ENCODE peak calls at places on chromosomes 2 and 18, in five cellular contexts. I is Caco-2; W is GM23248; N is CD8-positive, alpha-beta memory T cell; Y is tibial nerve. B is an unnamed sample.
A peak's percentile ranks its signal among the peaks of the same experiment; 100 is the strongest.

GRCh38 chr2:145258903-145259579 is 739.1 kb upstream of the ZEB2 start:
- DNase-seq in I (no peak), W (peak; percentile 6), N (no peak), Y (no peak), B (no peak)

GRCh38 chr2:205683179-205683978 is 1.1 kb downstream of the NRP2 start:
- DNase-seq in I (no peak), W (peak; percentile 81), N (no peak), Y (no peak), B (peak; percentile 90)

GRCh38 chr18:62420151-62420512 is 95.0 kb downstream of the TNFRSF11A start:
- DNase-seq in I (no peak), W (peak; percentile 74), N (no peak), Y (no peak), B (peak; percentile 25)

GRCh38 chr2:46375566-46376125 is 78.4 kb downstream of the EPAS1 start:
- DNase-seq in I (no peak), W (no peak), N (no peak), Y (no peak), B (no peak)

GRCh38 chr2:144535300-144535699 is 15.4 kb upstream of the ZEB2 start:
- DNase-seq in I (no peak), W (no peak), N (no peak), Y (no peak), B (no peak)

GRCh38 chr2:100107911-100108647 is 34.3 kb downstream of the AFF3 start:
- DNase-seq in I (no peak), W (no peak), N (no peak), Y (no peak), B (no peak)

GRCh38 chr18:11909597-11910026 is 1.5 kb upstream of the MPPE1 start:
- DNase-seq in I (no peak), W (peak; percentile 81), N (no peak), Y (peak; percentile 9), B (peak; percentile 26)

GRCh38 chr2:110741491-110741980 is 9.2 kb downstream of the ACOXL start:
- DNase-seq in I (peak; percentile 74), W (no peak), N (no peak), Y (no peak), B (no peak)

GRCh38 chr18:12638634-12639124 is 19.2 kb downstream of the SPIRE1 start:
- DNase-seq in I (no peak), W (no peak), N (no peak), Y (no peak), B (no peak)

GRCh38 chr2:30385327-30385726 is 61.7 kb upstream of the LCLAT1 start:
- DNase-seq in I (peak; percentile 76), W (peak; percentile 63), N (no peak), Y (no peak), B (peak; percentile 51)

GRCh38 chr2:72956050-72956395 is 38.7 kb downstream of the EMX1 start:
- DNase-seq in I (no peak), W (no peak), N (no peak), Y (no peak), B (no peak)

GRCh38 chr2:222311321-222311977 is 12.7 kb upstream of the PAX3 start:
- DNase-seq in I (no peak), W (no peak), N (no peak), Y (no peak), B (peak; percentile 32)
- H3K27me3 ChIP-seq in I (peaks cover 2% of the 10 kb centered on the region), W (peaks cover 99% of the 10 kb centered on the region), N (peaks cover 56% of the 10 kb centered on the region), Y (peaks cover 3% of the 10 kb centered on the region), B (peaks cover 61% of the 10 kb centered on the region)

GRCh38 chr2:65604246-65604645 is 171.8 kb upstream of the SPRED2 start:
- DNase-seq in I (no peak), W (peak; percentile 71), N (no peak), Y (no peak), B (peak; percentile 59)

GRCh38 chr2:65599693-65600092 is 167.3 kb upstream of the SPRED2 start:
- DNase-seq in I (no peak), W (no peak), N (no peak), Y (no peak), B (no peak)

GRCh38 chr2:65605427-65606058 is 173.1 kb upstream of the SPRED2 start:
- DNase-seq in I (no peak), W (no peak), N (no peak), Y (no peak), B (no peak)

GRCh38 chr2:65598240-65598639 is 165.8 kb upstream of the SPRED2 start:
- DNase-seq in I (no peak), W (no peak), N (no peak), Y (no peak), B (no peak)

DNA sequence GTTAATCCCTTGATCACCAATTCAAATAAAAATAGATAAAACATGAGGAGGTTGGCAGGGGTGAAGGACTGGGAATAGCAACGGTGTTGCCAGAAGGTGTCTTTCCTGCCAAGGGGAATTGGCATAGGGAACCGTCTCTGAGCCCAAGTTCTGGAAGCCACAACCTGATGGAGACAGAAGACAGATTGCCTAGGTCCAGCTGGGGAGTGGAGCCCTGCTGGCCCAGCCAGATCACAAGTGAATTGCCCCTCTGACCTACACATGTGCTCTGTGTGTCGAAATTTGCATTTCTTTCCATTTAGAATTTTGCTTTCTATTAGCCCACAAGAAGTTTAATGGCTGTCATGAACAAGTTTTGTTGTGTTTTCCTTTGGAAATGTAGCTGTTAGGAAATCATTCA is 170.5 kb upstream of the SPRED2 start:
- DNase-seq in I (no peak), W (no peak), N (no peak), Y (no peak), B (no peak)
- H3K27me3 ChIP-seq in I (no peaks in the 10 kb centered on the region), W (no peaks in the 10 kb centered on the region), N (no peaks in the 10 kb centered on the region), Y (no peaks in the 10 kb centered on the region), B (no peaks in the 10 kb centered on the region)

GRCh38 chr2:199471443-199472057 is 13.8 kb upstream of the SATB2 start:
- DNase-seq in I (peak; percentile 84), W (peak; percentile 89), N (no peak), Y (peak; percentile 38), B (peak; percentile 42)
- H3K27me3 ChIP-seq in I (no peaks in the 10 kb centered on the region), W (peaks cover 30% of the 10 kb centered on the region), N (peaks cover 64% of the 10 kb centered on the region), Y (no peaks in the 10 kb centered on the region), B (peaks cover 60% of the 10 kb centered on the region)

GRCh38 chr2:16021611-16022363 is 81.4 kb downstream of the MYCN start:
- DNase-seq in I (no peak), W (no peak), N (no peak), Y (no peak), B (no peak)
- H3K27me3 ChIP-seq in I (no peaks in the 10 kb centered on the region), W (no peaks in the 10 kb centered on the region), N (no peaks in the 10 kb centered on the region), Y (no peaks in the 10 kb centered on the region), B (no peaks in the 10 kb centered on the region)

DNA sequence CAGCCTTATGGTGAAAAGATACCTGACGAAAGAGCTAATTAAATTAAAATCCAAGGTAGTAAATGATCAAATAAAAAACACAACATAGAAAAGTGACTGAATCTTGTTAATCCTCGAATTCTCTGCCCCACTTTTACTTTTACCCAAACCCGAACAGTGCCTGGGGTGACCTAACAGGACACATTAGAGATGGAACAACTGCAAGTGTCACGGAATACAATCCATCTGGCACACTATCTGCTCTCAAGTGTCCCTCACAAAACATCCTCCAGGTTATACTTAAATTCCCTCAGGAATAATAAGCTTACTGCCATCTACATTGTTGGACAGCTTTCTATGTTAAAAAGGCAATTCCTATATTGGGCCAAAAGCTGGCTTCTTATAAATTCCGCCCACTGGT is 236.3 kb upstream of the SLC14A2 start:
- DNase-seq in I (no peak), W (no peak), N (no peak), Y (no peak), B (no peak)
- H3K27me3 ChIP-seq in I (no peaks in the 10 kb centered on the region), W (no peaks in the 10 kb centered on the region), N (no peaks in the 10 kb centered on the region), Y (no peaks in the 10 kb centered on the region), B (no peaks in the 10 kb centered on the region)

GRCh38 chr18:28175930-28176673 is 828 bp downstream of the CDH2 start:
- DNase-seq in I (no peak), W (peak; percentile 66), N (no peak), Y (no peak), B (peak; percentile 30)
- H3K27me3 ChIP-seq in I (no peaks in the 10 kb centered on the region), W (no peaks in the 10 kb centered on the region), N (peaks cover 3% of the 10 kb centered on the region), Y (no peaks in the 10 kb centered on the region), B (no peaks in the 10 kb centered on the region)

B was measured in fibroblast of lung.